ENCODE peak calls at places on chromosomes 2 and 18, in four cellular contexts. X is OCI-LY7, E is hepatocyte, N is SK-N-SH. I is an unnamed sample. For H3K36me3, the result is how much of the 10 kb centered on the place peaks cover.

GRCh38 chr2:120469486-120469885 is 123.5 kb downstream of the INHBB start:
- DNase-seq in X (no peak), E (no peak), N (no peak), I (no peak)

GRCh38 chr18:70454705-70455322 is 166.0 kb downstream of the SOCS6 start:
- DNase-seq in X (peak), E (peak), N (peak), I (no peak)

GRCh38 chr2:37326285-37326684 is 1.7 kb upstream of the PRKD3 start:
- DNase-seq in X (no peak), E (peak), N (no peak), I (no peak)

GRCh38 chr18:3224223-3224622 is 4.5 kb upstream of the MYOM1 start:
- DNase-seq in X (no peak), E (no peak), N (no peak), I (no peak)

GRCh38 chr2:196131384-196131861 is 40.0 kb downstream of the STK17B start:
- DNase-seq in X (peak), E (peak), N (peak), I (peak)

GRCh38 chr2:138395565-138396306 is 105.8 kb upstream of the SPOPL start:
- DNase-seq in X (no peak), E (no peak), N (no peak), I (no peak)

GRCh38 chr2:218748795-218749429 is 33.0 kb upstream of the CYP27A1 start:
- DNase-seq in X (no peak), E (peak), N (no peak), I (no peak)

GRCh38 chr2:42031281-42031680 is 16.5 kb upstream of the PKDCC start:
- DNase-seq in X (no peak), E (no peak), N (no peak), I (no peak)

GRCh38 chr2:102438578-102438977 is 15.6 kb downstream of the IL18RAP start:
- DNase-seq in X (no peak), E (no peak), N (no peak), I (no peak)

GRCh38 chr2:230713331-230714121 is 884 bp downstream of the CAB39 start:
- DNase-seq in X (peak), E (peak), N (peak), I (peak)

GRCh38 chr2:237195396-237196119 is 109.9 kb downstream of the COPS8 start:
- DNase-seq in X (no peak), E (no peak), N (no peak), I (no peak)

GRCh38 chr2:25341031-25341727 is 546 bp downstream of the DNMT3A start:
- DNase-seq in X (peak), E (peak), N (peak), I (no peak)

GRCh38 chr2:235654115-235654514 is 160.3 kb downstream of the AGAP1 start:
- DNase-seq in X (no peak), E (no peak), N (no peak), I (no peak)

GRCh38 chr2:8848328-8849100 is 11.1 kb upstream of the KIDINS220 start:
- DNase-seq in X (no peak), E (no peak), N (no peak), I (no peak)

GRCh38 chr2:173547493-173547892 is 192.8 kb downstream of the CDCA7 start:
- DNase-seq in X (no peak), E (no peak), N (no peak), I (no peak)

GRCh38 chr18:46335551-46336059 is 231.4 kb downstream of the HAUS1 start:
- DNase-seq in X (no peak), E (no peak), N (peak), I (no peak)

GRCh38 chr2:157336137-157336721 is 10.6 kb upstream of the ERMN start:
- DNase-seq in X (peak), E (peak), N (peak), I (no peak)

GRCh38 chr2:179862898-179863458 is 1.6 kb upstream of the ZNF385B start:
- DNase-seq in X (peak), E (no peak), N (no peak), I (no peak)

GRCh38 chr2:85755122-85756027 is 1.6 kb downstream of the ATOH8 start:
- DNase-seq in X (no peak), E (no peak), N (no peak), I (no peak)

GRCh38 chr2:71417300-71418202 is 35.8 kb upstream of the DYSF start:
- DNase-seq in X (peak), E (peak), N (no peak), I (no peak)

GRCh38 chr2:177164584-177165052 is 48.0 kb upstream of the HNRNPA3 start:
- DNase-seq in X (peak), E (peak), N (peak), I (peak)

GRCh38 chr2:172246649-172247048 is 143.9 kb upstream of the DLX2 start:
- DNase-seq in X (no peak), E (no peak), N (no peak), I (no peak)

GRCh38 chr2:74130211-74130995 is 17.3 kb downstream of the BOLA3 start:
- DNase-seq in X (no peak), E (no peak), N (no peak), I (no peak)

GRCh38 chr2:122136071-122136470 is 380.6 kb downstream of the TSN start:
- DNase-seq in X (peak), E (no peak), N (peak), I (no peak)

GRCh38 chr2:45839388-45840251 is 188.1 kb downstream of the PRKCE start:
- DNase-seq in X (no peak), E (no peak), N (peak), I (no peak)

GRCh38 chr2:45840481-45840880 is 189.0 kb downstream of the PRKCE start:
- DNase-seq in X (no peak), E (no peak), N (no peak), I (no peak)

GRCh38 chr2:45836316-45836715 is 184.8 kb downstream of the PRKCE start:
- DNase-seq in X (peak), E (no peak), N (no peak), I (no peak)

GRCh38 chr2:45836740-45837139 is 185.3 kb downstream of the PRKCE start:
- DNase-seq in X (peak), E (no peak), N (no peak), I (no peak)

GRCh38 chr2:45837812-45838341 is 186.4 kb downstream of the PRKCE start:
- DNase-seq in X (no peak), E (no peak), N (no peak), I (no peak)
- H3K4me3 ChIP-seq in X (no peak), E (no peak), N (no peak), I (no peak)

GRCh38 chr2:233278921-233279320 is 27.4 kb downstream of the ATG16L1 start:
- DNase-seq in X (no peak), E (no peak), N (no peak), I (no peak)

GRCh38 chr2:233285921-233286320 is 21.7 kb upstream of the SAG start:
- DNase-seq in X (no peak), E (no peak), N (no peak), I (no peak)

GRCh38 chr2:233281986-233282603 is 25.5 kb upstream of the SAG start:
- DNase-seq in X (no peak), E (no peak), N (no peak), I (no peak)

GRCh38 chr2:233280114-233280693 is 27.4 kb upstream of the SAG start:
- DNase-seq in X (no peak), E (no peak), N (peak), I (no peak)

DNA sequence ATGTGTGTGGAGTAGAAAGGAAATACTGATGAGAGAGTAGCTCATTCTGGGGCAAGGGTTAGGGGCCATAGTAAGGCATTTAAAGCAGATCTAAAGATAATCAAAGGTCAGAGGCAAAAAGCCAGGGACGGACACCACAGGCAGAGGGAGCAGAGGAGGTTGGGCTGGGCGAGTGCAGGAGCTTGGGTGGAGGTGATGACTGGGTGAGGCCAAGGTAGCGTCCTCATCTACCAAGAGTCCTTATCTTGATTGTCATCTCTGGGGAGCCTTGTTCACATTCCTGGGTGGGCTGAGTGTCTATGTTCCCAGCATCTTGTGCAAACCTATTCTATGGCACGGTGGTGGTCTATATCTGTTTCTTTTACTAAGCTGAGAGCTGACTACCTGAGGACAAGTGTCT is 26.1 kb upstream of the SAG start:
- DNase-seq in X (no peak), E (no peak), N (no peak), I (no peak)
- H3K36me3 ChIP-seq in X (half or more), E (under half), N (half or more), I (half or more)

GRCh38 chr18:36397033-36397432 is 99.5 kb downstream of the FHOD3 start:
- DNase-seq in X (no peak), E (no peak), N (no peak), I (no peak)

GRCh38 chr18:36396190-36396589 is 98.7 kb downstream of the FHOD3 start:
- DNase-seq in X (no peak), E (no peak), N (no peak), I (no peak)

GRCh38 chr18:36401462-36401861 is 103.9 kb downstream of the FHOD3 start:
- DNase-seq in X (no peak), E (no peak), N (no peak), I (no peak)

GRCh38 chr18:36398419-36398818 is 100.9 kb downstream of the FHOD3 start:
- DNase-seq in X (no peak), E (no peak), N (no peak), I (no peak)

DNA sequence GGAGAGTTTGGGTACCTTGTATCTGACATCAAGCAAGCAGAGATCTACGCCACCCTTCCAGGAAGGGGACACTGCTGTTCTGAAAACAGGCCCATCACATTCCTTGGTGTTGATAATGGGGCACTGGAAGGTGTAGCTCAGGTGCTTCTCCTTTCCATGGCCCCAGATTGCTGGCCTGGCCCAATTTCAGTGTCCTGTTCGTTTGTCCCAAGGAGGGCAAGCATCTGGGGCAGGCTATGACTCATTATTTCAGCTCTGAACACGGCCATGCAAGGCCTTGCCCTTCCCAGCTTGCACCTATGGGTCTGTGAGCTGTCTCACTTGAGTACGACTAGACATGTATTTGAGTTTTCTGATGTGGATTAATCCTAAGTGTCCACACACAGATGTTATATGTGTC is 101.5 kb downstream of the FHOD3 start:
- DNase-seq in X (no peak), E (no peak), N (no peak), I (no peak)
- H3K4me3 ChIP-seq in X (no peak), E (no peak), N (no peak), I (no peak)

GRCh38 chr2:65232636-65233035 is 5.0 kb downstream of the ACTR2 start:
- DNase-seq in X (no peak), E (no peak), N (no peak), I (no peak)
- H3K36me3 ChIP-seq in X (half or more), E (under half), N (under half), I (under half)

GRCh38 chr2:205925373-205926337 is 160.3 kb downstream of the INO80D start:
- DNase-seq in X (peak), E (peak), N (peak), I (peak)
- H3K4me3 ChIP-seq in X (no peak), E (peak), N (peak), I (no peak)

GRCh38 chr2:207528980-207529329 is 807 bp upstream of the CREB1 start:
- DNase-seq in X (peak), E (peak), N (no peak), I (peak)

GRCh38 chr2:207529330-207530159 is at the start of gene CREB1:
- DNase-seq in X (peak), E (peak), N (peak), I (peak)

GRCh38 chr2:207530160-207531023 is 630 bp downstream of the CREB1 start:
- DNase-seq in X (peak), E (peak), N (peak), I (peak)

GRCh38 chr2:207532676-207533075 is 2.9 kb downstream of the CREB1 start:
- DNase-seq in X (no peak), E (no peak), N (no peak), I (no peak)

DNA sequence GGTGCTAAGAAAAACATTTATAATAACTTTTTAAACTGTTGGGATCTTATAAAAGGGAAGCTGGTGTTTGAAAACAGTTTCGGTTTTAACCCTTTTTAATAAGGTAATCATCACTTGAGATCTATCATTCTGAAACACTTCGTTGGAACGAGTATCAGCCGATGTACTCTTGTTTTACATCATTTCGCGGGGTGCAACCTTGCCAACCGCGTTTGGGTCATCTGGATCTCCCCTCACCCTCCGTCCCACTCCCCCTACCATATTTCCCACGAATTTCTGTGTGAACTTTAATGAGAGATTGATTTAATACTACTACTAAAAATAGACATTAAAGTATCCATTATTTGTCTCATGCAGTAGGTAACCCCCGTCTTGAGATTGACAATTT is 1.3 kb downstream of the CREB1 start:
- DNase-seq in X (no peak), E (no peak), N (peak), I (no peak)
- H3K36me3 ChIP-seq in X (under half), E (under half), N (under half), I (under half)

DNA sequence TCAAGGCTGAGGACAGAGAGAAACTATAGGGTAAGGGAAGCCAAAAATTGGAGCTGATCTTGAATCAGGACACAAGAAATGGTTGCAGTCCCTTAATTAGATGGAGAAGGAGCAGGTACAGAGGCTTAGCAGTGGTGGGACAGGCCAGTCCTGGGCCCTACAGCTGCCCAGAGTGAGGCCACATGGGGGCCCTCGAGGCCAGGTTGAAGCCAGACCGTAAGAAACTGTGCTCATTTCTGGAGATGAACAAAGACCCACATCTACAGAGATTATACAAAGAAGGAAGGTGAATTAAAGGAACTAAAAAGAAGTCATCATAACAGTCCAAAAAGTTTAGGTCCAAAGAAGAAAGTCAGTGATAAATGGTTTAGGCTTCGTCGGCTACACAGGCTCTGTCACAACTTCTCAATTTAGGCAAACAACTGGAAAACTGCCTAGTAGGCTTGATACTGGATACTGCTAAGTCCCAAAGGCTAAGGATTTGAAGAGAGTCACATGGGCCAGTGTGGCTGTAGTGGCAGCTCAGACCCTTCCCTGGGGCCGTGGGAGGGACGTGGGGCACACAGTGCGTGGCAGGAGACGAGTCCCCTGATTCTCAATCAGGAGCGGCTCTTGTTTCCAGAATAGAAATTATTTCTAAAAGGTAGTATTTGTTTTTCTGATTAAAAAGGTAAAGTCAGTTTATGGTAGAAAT is 50.4 kb upstream of the CNGA3 start:
- DNase-seq in X (no peak), E (no peak), N (no peak), I (no peak)
- H3K4me3 ChIP-seq in X (no peak), E (no peak), N (no peak), I (no peak)

GRCh38 chr2:46119453-46119852 is 177.8 kb upstream of the EPAS1 start:
- DNase-seq in X (no peak), E (no peak), N (peak), I (no peak)

GRCh38 chr2:46117994-46118393 is 179.2 kb upstream of the EPAS1 start:
- DNase-seq in X (no peak), E (no peak), N (no peak), I (no peak)

GRCh38 chr2:46116616-46117015 is 180.6 kb upstream of the EPAS1 start:
- DNase-seq in X (no peak), E (no peak), N (no peak), I (no peak)

GRCh38 chr2:46117379-46117778 is 179.8 kb upstream of the EPAS1 start:
- DNase-seq in X (no peak), E (no peak), N (no peak), I (no peak)

GRCh38 chr2:46118656-46119338 is 178.4 kb upstream of the EPAS1 start:
- DNase-seq in X (no peak), E (no peak), N (no peak), I (no peak)
- H3K36me3 ChIP-seq in X (under half), E (under half), N (under half), I (under half)

GRCh38 chr2:33051586-33052385 is 105.0 kb downstream of the LTBP1 start:
- DNase-seq in X (peak), E (no peak), N (no peak), I (no peak)
- H3K4me3 ChIP-seq in X (no peak), E (no peak), N (no peak), I (no peak)

GRCh38 chr2:47031909-47032668 is 116.5 kb upstream of the MCFD2 start:
- DNase-seq in X (no peak), E (peak), N (no peak), I (no peak)

GRCh38 chr2:47029737-47030524 is 114.3 kb upstream of the MCFD2 start:
- DNase-seq in X (no peak), E (peak), N (no peak), I (no peak)

GRCh38 chr2:47034973-47035609 is 119.5 kb upstream of the MCFD2 start:
- DNase-seq in X (peak), E (peak), N (no peak), I (no peak)

GRCh38 chr2:47033102-47033880 is 117.7 kb upstream of the MCFD2 start:
- DNase-seq in X (no peak), E (no peak), N (peak), I (no peak)

DNA sequence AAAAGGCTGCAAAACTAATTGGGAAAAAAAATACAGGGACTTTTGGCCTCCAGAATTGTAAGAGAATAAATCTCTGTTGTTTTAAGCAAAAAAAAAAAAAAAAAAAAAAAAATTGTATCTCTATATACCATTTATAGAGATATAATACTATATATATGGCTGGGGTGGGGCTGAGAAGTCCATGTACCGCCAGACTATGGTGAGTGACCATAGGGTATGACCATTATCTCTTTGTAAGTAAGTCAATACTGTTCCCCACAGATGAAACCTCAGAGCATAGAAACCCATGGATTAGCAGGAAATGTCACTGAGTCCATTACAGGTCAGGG is 117.1 kb upstream of the MCFD2 start:
- DNase-seq in X (no peak), E (no peak), N (no peak), I (no peak)
- H3K36me3 ChIP-seq in X (half or more), E (under half), N (under half), I (half or more)